ENCODE peak calls at places on chromosomes 7 and 10, in six cellular contexts. G is HCT116; J is pancreas; M is lower lobe of right lung; K is activated CD8-positive, alpha-beta T cell treated with anti-CD3 and anti-CD28 coated beads, Interleukin-2, amount 10 ng/mL, durations not matched to agents 7 days and 5 days; T is mucosa of descending colon. P is an unnamed sample.
A peak's percentile ranks its signal among the peaks of the same experiment; 100 is the strongest.

GRCh38 chr10:33309410-33309809 is 25.1 kb downstream of the NRP1 start:
- ATAC-seq in G (no peak), T (no peak), M (no peak), K (no peak), J (peak; percentile 31), P (no peak)

GRCh38 chr7:36128448-36129047 is 24.5 kb upstream of the EEPD1 start:
- ATAC-seq in J (peak; percentile 93), M (peak; percentile 77), G (peak; percentile 94), T (peak; percentile 96), K (no peak), P (peak; percentile 79)

GRCh38 chr7:44654255-44654791 is 47.9 kb downstream of the OGDH start:
- ATAC-seq in M (no peak), J (no peak), T (no peak), G (no peak), K (no peak), P (no peak)

GRCh38 chr10:105770813-105771212 is 1129.7 kb downstream of the SORCS3 start:
- ATAC-seq in T (no peak), J (no peak), G (no peak), K (no peak), M (no peak), P (no peak)

GRCh38 chr7:26213821-26214515 is 12.4 kb downstream of the CBX3 start:
- ATAC-seq in G (no peak), K (no peak), T (no peak), M (no peak), J (no peak), P (no peak)

GRCh38 chr10:5155951-5156350 is 29.0 kb downstream of the AKR1C8 start:
- ATAC-seq in M (no peak), T (no peak), K (no peak), G (no peak), J (no peak), P (no peak)

GRCh38 chr7:24911213-24911603 is 68.8 kb downstream of the OSBPL3 start:
- ATAC-seq in J (no peak), T (peak; percentile 55), G (no peak), M (peak; percentile 43), K (peak; percentile 55), P (no peak)

GRCh38 chr10:442209-442608 is 247.3 kb downstream of the DIP2C start:
- ATAC-seq in G (no peak), K (no peak), J (no peak), M (no peak), T (no peak), P (no peak)

GRCh38 chr7:55546826-55547225 is 25.5 kb downstream of the VOPP1 start:
- ATAC-seq in M (peak; percentile 76), K (no peak), J (peak; percentile 78), T (peak; percentile 62), G (peak; percentile 83), P (peak; percentile 83)

GRCh38 chr7:73358590-73359275 is 30.8 kb downstream of the FKBP6 start:
- ATAC-seq in K (no peak), T (no peak), J (no peak), G (no peak), M (peak; percentile 36), P (no peak)

GRCh38 chr10:75029420-75029819 is 82.0 kb upstream of the SAMD8 start:
- ATAC-seq in K (no peak), G (no peak), T (no peak), J (no peak), M (no peak), P (no peak)

GRCh38 chr7:2713370-2713769 is 25.4 kb downstream of the AMZ1 start:
- ATAC-seq in M (no peak), J (no peak), G (no peak), K (no peak), T (no peak), P (no peak)

GRCh38 chr10:77471069-77471536 is 166.5 kb downstream of the KCNMA1 start:
- ATAC-seq in J (no peak), K (no peak), T (no peak), G (no peak), M (no peak), P (no peak)

GRCh38 chr7:95473276-95473985 is 12.3 kb upstream of the ASB4 start:
- ATAC-seq in G (no peak), K (no peak), M (no peak), J (no peak), T (no peak), P (no peak)

GRCh38 chr7:35605760-35606159 is 89.2 kb downstream of the HERPUD2 start:
- ATAC-seq in T (no peak), K (no peak), M (no peak), G (peak; percentile 20), J (no peak), P (no peak)

GRCh38 chr7:99837649-99838361 is 10.0 kb downstream of the CYP3A43 start:
- ATAC-seq in T (peak; percentile 82), K (no peak), M (peak; percentile 74), G (no peak), J (peak; percentile 90), P (peak; percentile 44)

GRCh38 chr10:80443531-80443974 is 10.6 kb upstream of the TSPAN14 start:
- ATAC-seq in T (peak; percentile 77), G (peak; percentile 53), K (peak; percentile 80), J (peak; percentile 77), M (peak; percentile 74), P (peak; percentile 67)

GRCh38 chr7:88967432-88967831 is 171.9 kb upstream of the TEX47 start:
- ATAC-seq in T (no peak), G (no peak), M (no peak), K (no peak), J (no peak), P (no peak)

GRCh38 chr7:105285118-105285874 is 103.4 kb downstream of the SRPK2 start:
- ATAC-seq in G (no peak), J (no peak), K (no peak), M (no peak), T (no peak), P (no peak)

GRCh38 chr7:55052081-55052480 is 33.3 kb downstream of the EGFR start:
- ATAC-seq in J (no peak), G (peak; percentile 62), K (no peak), T (no peak), M (no peak), P (no peak)

GRCh38 chr7:155652156-155653124 is 8.0 kb downstream of the RBM33 start:
- ATAC-seq in K (no peak), J (peak; percentile 73), M (no peak), G (no peak), T (no peak), P (peak; percentile 90)

GRCh38 chr7:105890290-105890997 is 14.0 kb upstream of the ATXN7L1 start:
- ATAC-seq in M (no peak), J (no peak), G (no peak), T (peak; percentile 14), K (peak; percentile 70), P (no peak)

GRCh38 chr10:480928-481551 is 208.4 kb downstream of the DIP2C start:
- ATAC-seq in G (no peak), J (peak; percentile 67), M (no peak), T (peak; percentile 31), K (no peak), P (no peak)

GRCh38 chr7:47950714-47951113 is 2.4 kb upstream of the PKD1L1 start:
- ATAC-seq in K (no peak), M (peak; percentile 79), G (no peak), T (peak; percentile 90), J (peak; percentile 23), P (peak; percentile 96)

GRCh38 chr7:95794917-95795515 is 22.7 kb downstream of the DYNC1I1 start:
- ATAC-seq in J (peak; percentile 76), K (no peak), M (no peak), T (peak; percentile 55), G (peak; percentile 83), P (no peak)

GRCh38 chr10:71838264-71839211 is 12.5 kb downstream of the PSAP start:
- ATAC-seq in M (peak; percentile 43), T (peak; percentile 36), G (peak; percentile 84), K (no peak), J (no peak), P (peak; percentile 69)

GRCh38 chr10:59315465-59315864 is 46.9 kb downstream of the FAM13C start:
- ATAC-seq in K (no peak), J (no peak), G (no peak), M (no peak), T (no peak), P (no peak)

GRCh38 chr7:69871886-69872592 is 273.8 kb downstream of the AUTS2 start:
- ATAC-seq in M (no peak), G (no peak), K (no peak), J (peak; percentile 48), T (no peak), P (no peak)

GRCh38 chr10:70193391-70193844 is 23.1 kb upstream of the SAR1A start:
- ATAC-seq in J (no peak), T (peak; percentile 23), M (no peak), G (no peak), K (no peak), P (peak; percentile 44)

GRCh38 chr7:98930464-98930863 is 52.1 kb downstream of the TRRAP start:
- ATAC-seq in G (no peak), M (no peak), J (no peak), K (no peak), T (peak; percentile 56), P (no peak)

GRCh38 chr10:48468130-48468790 is 136.6 kb downstream of the ARHGAP22 start:
- ATAC-seq in T (no peak), J (no peak), M (no peak), G (no peak), K (peak; percentile 45), P (no peak)

GRCh38 chr7:120951826-120952225 is 1.2 kb downstream of the ING3 start:
- ATAC-seq in M (no peak), K (no peak), J (no peak), T (no peak), G (no peak), P (no peak)

GRCh38 chr7:12596225-12596790 is 25.8 kb downstream of the SCIN start:
- ATAC-seq in M (no peak), K (no peak), T (no peak), J (no peak), G (no peak), P (no peak)

GRCh38 chr10:91444211-91444610 is 34.1 kb downstream of the HECTD2 start:
- ATAC-seq in J (no peak), K (no peak), G (no peak), T (no peak), M (no peak), P (no peak)

GRCh38 chr7:43198016-43198415 is 85.6 kb downstream of the HECW1 start:
- ATAC-seq in J (no peak), K (no peak), G (no peak), M (peak; percentile 42), T (no peak), P (no peak)

GRCh38 chr10:50360486-50360885 is 109.2 kb upstream of the ASAH2 start:
- ATAC-seq in T (no peak), G (no peak), J (peak; percentile 35), M (peak; percentile 35), K (no peak), P (no peak)

GRCh38 chr7:93747019-93747418 is 143.5 kb downstream of the TFPI2 start:
- ATAC-seq in M (no peak), T (no peak), K (no peak), J (no peak), G (no peak), P (no peak)

GRCh38 chr10:35063837-35064454 is 26.2 kb downstream of the CUL2 start:
- ATAC-seq in M (no peak), J (no peak), T (no peak), K (no peak), G (no peak), P (no peak)